ENCODE peak calls at places on chromosomes 7 and 10, in ten cellular contexts. F is fibroblast of gingiva; A is right lobe of liver; B is hypothalamus; G is EL; N is SJSA1; K is activated effector memory CD4-positive, alpha-beta T cell treated with Interleukin-2 at 50 U/mL for 16 hours; P is progenitor cell of endocrine pancreas; Q is GM12891; M is WTC11. E is an unnamed sample.

GRCh38 chr7:45663167-45663921 is 89.2 kb downstream of the ADCY1 start:
- DNase-seq in A (no peak), P (no peak), M (peak), G (peak), K (no peak), N (no peak), Q (no peak), B (peak), F (no peak), E (peak)

GRCh38 chr10:19930936-19931859 is 115.0 kb downstream of the PLXDC2 start:
- DNase-seq in A (no peak), Q (no peak), F (peak), M (no peak), G (no peak), P (no peak), N (no peak), B (no peak), K (no peak), E (no peak)

GRCh38 chr7:137768371-137768770 is 78.4 kb downstream of the DGKI start:
- DNase-seq in B (no peak), A (no peak), K (no peak), P (no peak), G (peak), M (no peak), F (peak), N (no peak), Q (no peak), E (no peak)

GRCh38 chr10:58573970-58574538 is 61.4 kb downstream of the BICC1 start:
- DNase-seq in G (peak), Q (no peak), B (no peak), K (no peak), A (no peak), N (no peak), F (peak), P (no peak), M (no peak), E (no peak)

GRCh38 chr10:50407077-50407801 is 155.9 kb upstream of the ASAH2 start:
- DNase-seq in M (peak), B (no peak), G (no peak), Q (no peak), N (no peak), A (no peak), K (no peak), P (no peak), F (no peak), E (no peak)

GRCh38 chr7:1361016-1361755 is 98.1 kb downstream of the MICALL2 start:
- DNase-seq in F (no peak), Q (no peak), P (no peak), N (no peak), B (no peak), M (no peak), G (no peak), A (peak), K (no peak), E (no peak)

GRCh38 chr7:156127166-156128134 is 315.2 kb upstream of the SHH start:
- DNase-seq in P (no peak), M (no peak), F (no peak), G (no peak), B (no peak), Q (no peak), A (no peak), N (no peak), K (no peak), E (no peak)

GRCh38 chr7:36811807-36812206 is 87.5 kb upstream of the AOAH start:
- DNase-seq in K (no peak), F (no peak), B (no peak), G (no peak), A (no peak), M (no peak), P (no peak), N (no peak), Q (no peak), E (no peak)

GRCh38 chr7:426510-426909 is 93.1 kb downstream of the PDGFA start:
- DNase-seq in B (no peak), Q (no peak), F (no peak), P (no peak), A (peak), G (no peak), M (no peak), K (no peak), N (no peak), E (no peak)

GRCh38 chr7:131723926-131724325 is 167.5 kb upstream of the PODXL start:
- DNase-seq in N (no peak), F (no peak), G (peak), K (no peak), B (no peak), M (no peak), A (no peak), P (no peak), Q (no peak), E (no peak)

GRCh38 chr10:97081621-97082235 is 104.0 kb downstream of the SLIT1 start:
- DNase-seq in F (peak), G (peak), M (peak), A (no peak), K (peak), Q (peak), N (peak), B (no peak), P (peak), E (peak)

GRCh38 chr10:93280121-93280698 is 201.9 kb downstream of the MYOF start:
- DNase-seq in P (no peak), G (no peak), A (no peak), N (no peak), K (no peak), Q (no peak), F (no peak), B (no peak), M (peak), E (no peak)

GRCh38 chr7:17434841-17435692 is 136.6 kb downstream of the AHR start:
- DNase-seq in F (peak), Q (no peak), G (no peak), N (no peak), P (no peak), B (no peak), K (no peak), M (no peak), A (no peak), E (no peak)

GRCh38 chr10:71860243-71861029 is 9.4 kb upstream of the PSAP start:
- DNase-seq in B (peak), K (no peak), A (peak), P (peak), N (peak), Q (peak), G (peak), M (peak), F (peak), E (peak)

GRCh38 chr7:83452256-83452655 is 196.7 kb downstream of the SEMA3E start:
- DNase-seq in Q (no peak), F (no peak), A (no peak), B (no peak), K (no peak), G (no peak), N (no peak), M (no peak), P (no peak), E (no peak)

GRCh38 chr7:128790297-128791037 is 1.3 kb upstream of the CCDC136 start:
- DNase-seq in F (no peak), K (no peak), B (no peak), P (no peak), Q (no peak), G (no peak), M (peak), A (no peak), N (no peak), E (peak)

GRCh38 chr7:101754432-101755159 is 62.8 kb upstream of the CUX1 start:
- DNase-seq in Q (no peak), M (no peak), A (no peak), B (no peak), K (no peak), P (no peak), G (peak), N (peak), F (peak), E (no peak)

GRCh38 chr10:112771733-112772132 is 178.3 kb upstream of the TCF7L2 start:
- DNase-seq in M (no peak), F (no peak), B (no peak), K (no peak), Q (no peak), A (no peak), N (no peak), G (no peak), P (no peak), E (no peak)

GRCh38 chr10:26367771-26368170 is 70.4 kb upstream of the APBB1IP start:
- DNase-seq in A (peak), K (no peak), Q (no peak), B (no peak), M (peak), F (no peak), G (peak), N (no peak), P (peak), E (peak)

GRCh38 chr7:70654979-70655378 is 477.0 kb upstream of the GALNT17 start:
- DNase-seq in Q (no peak), F (no peak), K (no peak), B (peak), N (no peak), A (no peak), M (no peak), G (no peak), P (no peak), E (no peak)

GRCh38 chr7:26343320-26343832 is 51.7 kb downstream of the SNX10 start:
- DNase-seq in K (no peak), N (no peak), A (peak), B (no peak), M (no peak), Q (no peak), F (no peak), G (no peak), P (no peak), E (no peak)

GRCh38 chr10:80589726-80590373 is 52.1 kb downstream of the SH2D4B start:
- DNase-seq in F (no peak), A (no peak), B (no peak), G (no peak), N (no peak), M (no peak), Q (no peak), K (no peak), P (no peak), E (no peak)

GRCh38 chr10:20593649-20594048 is 303.5 kb downstream of the NEBL start:
- DNase-seq in P (no peak), B (no peak), M (peak), N (peak), F (peak), Q (no peak), A (no peak), G (no peak), K (no peak), E (no peak)